ENCODE peak calls at places on chromosomes 1 and 21, in four cellular contexts. S is fibroblast of lung, K is amniotic stem cell, Z is LoVo. H is an unnamed sample.

GRCh38 chr1:15953294-15953771 is 22.6 kb downstream of the ZBTB17 start:
- DNase-seq in K (no peak), S (peak; percentile 33), Z (no peak), H (no peak)

GRCh38 chr21:28636988-28637691 is 355.5 kb downstream of the LTN1 start:
- DNase-seq in K (peak; percentile 52), Z (no peak), S (peak; percentile 79), H (no peak)

GRCh38 chr1:201261771-201262547 is 21.3 kb upstream of the PKP1 start:
- DNase-seq in S (no peak), Z (no peak), K (no peak), H (no peak)

GRCh38 chr1:60063561-60063960 is 10.0 kb downstream of the C1orf87 start:
- DNase-seq in K (no peak), S (no peak), Z (no peak), H (no peak)

GRCh38 chr1:53947172-53947835 is 1.2 kb downstream of the LRRC42 start:
- DNase-seq in K (no peak), Z (no peak), S (no peak), H (no peak)

GRCh38 chr1:83511327-83511726 is 487.6 kb downstream of the TTLL7 start:
- DNase-seq in Z (no peak), S (peak; percentile 20), K (no peak), H (no peak)

GRCh38 chr1:31760422-31760900 is 3.7 kb downstream of the ADGRB2 start:
- DNase-seq in Z (no peak), S (no peak), K (no peak), H (no peak)

GRCh38 chr1:54365847-54366246 is 40.3 kb downstream of the SSBP3 start:
- DNase-seq in S (no peak), Z (no peak), K (no peak), H (no peak)

GRCh38 chr1:59752556-59753412 is 62.0 kb upstream of the HOOK1 start:
- DNase-seq in K (no peak), S (no peak), Z (no peak), H (no peak)

GRCh38 chr1:180911640-180912161 is 996 bp upstream of the KIAA1614 start:
- DNase-seq in S (peak; percentile 39), Z (no peak), K (no peak), H (no peak)

GRCh38 chr1:4689271-4689935 is 35.0 kb downstream of the AJAP1 start:
- DNase-seq in Z (no peak), S (no peak), K (no peak), H (no peak)

GRCh38 chr21:33019885-33020557 is 5.7 kb upstream of the OLIG2 start:
- DNase-seq in K (no peak), S (no peak), Z (no peak), H (no peak)

GRCh38 chr1:187313115-187313514 is 484.4 kb downstream of the PLA2G4A start:
- DNase-seq in K (no peak), S (no peak), Z (no peak), H (no peak)

GRCh38 chr1:228142616-228143203 is 2.6 kb downstream of the GUK1 start:
- DNase-seq in Z (no peak), S (no peak), K (no peak), H (no peak)

GRCh38 chr1:225500589-225501192 is 72.9 kb upstream of the LBR start:
- DNase-seq in S (no peak), Z (no peak), K (no peak), H (no peak)

GRCh38 chr1:163173121-163173520 is 29.6 kb downstream of the RGS5 start:
- DNase-seq in Z (no peak), S (peak; percentile 19), K (no peak), H (no peak)

GRCh38 chr1:47906009-47906432 is 91.2 kb downstream of the TRABD2B start:
- DNase-seq in S (no peak), Z (peak; percentile 7), K (no peak), H (no peak)

GRCh38 chr1:115463347-115463746 is 125.3 kb upstream of the NGF start:
- DNase-seq in K (no peak), Z (no peak), S (no peak), H (no peak)

GRCh38 chr1:234570336-234570735 is 39.6 kb downstream of the IRF2BP2 start:
- DNase-seq in K (no peak), S (no peak), Z (no peak), H (no peak)

GRCh38 chr1:9235123-9235513 is 544 bp downstream of the H6PD start:
- DNase-seq in Z (peak; percentile 32), K (peak; percentile 26), S (peak; percentile 56), H (no peak)

GRCh38 chr1:230072296-230072695 is 5.3 kb downstream of the GALNT2 start:
- DNase-seq in Z (no peak), K (no peak), S (no peak), H (no peak)

GRCh38 chr1:153344718-153345025 is 4.0 kb downstream of the PGLYRP4 start:
- DNase-seq in Z (no peak), K (no peak), S (no peak), H (no peak)

GRCh38 chr1:19435851-19436465 is 49.4 kb downstream of the CAPZB start:
- DNase-seq in S (no peak), Z (no peak), K (peak; percentile 39), H (no peak)

GRCh38 chr1:41357451-41358151 is 3.6 kb upstream of the FOXO6 start:
- DNase-seq in K (no peak), S (no peak), Z (no peak), H (no peak)

GRCh38 chr1:7218210-7218832 is 433.1 kb downstream of the CAMTA1 start:
- DNase-seq in Z (peak; percentile 29), K (no peak), S (peak; percentile 67), H (no peak)

GRCh38 chr1:159172599-159173291 is 1.3 kb downstream of the CADM3 start:
- DNase-seq in K (no peak), S (no peak), Z (no peak), H (no peak)

GRCh38 chr1:64948905-64949833 is 17.2 kb downstream of the JAK1 start:
- DNase-seq in K (no peak), S (peak; percentile 57), Z (peak; percentile 81), H (peak; percentile 17)

GRCh38 chr1:16717174-16718108 is 22.9 kb upstream of the RNU1-4 start:
- DNase-seq in Z (no peak), K (no peak), S (no peak), H (no peak)

GRCh38 chr1:62513013-62513412 is 76.2 kb downstream of the USP1 start:
- DNase-seq in S (no peak), K (no peak), Z (no peak), H (no peak)

GRCh38 chr1:109927908-109928307 is 17.3 kb downstream of the CSF1 start:
- DNase-seq in K (no peak), S (peak; percentile 97), Z (no peak), H (no peak)

GRCh38 chr1:183180213-183180612 is 5.9 kb upstream of the LAMC2 start:
- DNase-seq in Z (no peak), K (peak; percentile 48), S (peak; percentile 95), H (no peak)

GRCh38 chr1:3012511-3013291 is 8.6 kb upstream of the ACTRT2 start:
- DNase-seq in K (no peak), S (no peak), Z (no peak), H (no peak)

GRCh38 chr1:203476223-203476622 is 617 bp downstream of the PRELP start:
- DNase-seq in S (no peak), Z (no peak), K (no peak), H (no peak)

GRCh38 chr1:33147997-33148314 is 33.9 kb downstream of the TRIM62 start:
- DNase-seq in S (peak; percentile 60), K (no peak), Z (no peak), H (no peak)

GRCh38 chr1:102434421-102434820 is 437.7 kb upstream of the OLFM3 start:
- DNase-seq in Z (no peak), S (no peak), K (no peak), H (no peak)

GRCh38 chr1:59748123-59748522 is 66.6 kb upstream of the HOOK1 start:
- DNase-seq in Z (no peak), S (no peak), K (no peak), H (no peak)